ENCODE peak calls at places on chromosomes 5 and 9, in five cellular contexts. B is HepG2, O is HL-60, H is GM23338, S is prostate gland. K is an unnamed sample.
A peak's percentile ranks its signal among the peaks of the same experiment; 100 is the strongest.

GRCh38 chr5:38672059-38672791 is 115.8 kb upstream of the LIFR start:
- DNase-seq in B (peak; percentile 64), O (no peak), H (no peak), S (no peak), K (no peak)

GRCh38 chr5:135810188-135810943 is 24.1 kb upstream of the SLC25A48 start:
- DNase-seq in B (no peak), O (no peak), H (no peak), S (no peak), K (no peak)

GRCh38 chr9:133468374-133468773 is 8.6 kb downstream of the CACFD1 start:
- DNase-seq in B (no peak), O (no peak), H (no peak), S (no peak), K (no peak)

GRCh38 chr5:170865622-170866021 is 3.8 kb downstream of the RANBP17 start:
- DNase-seq in B (no peak), O (no peak), H (no peak), S (no peak), K (no peak)

GRCh38 chr9:9747787-9748186 is 865.0 kb downstream of the PTPRD start:
- DNase-seq in B (no peak), O (no peak), H (no peak), S (no peak), K (no peak)

GRCh38 chr5:115424446-115424845 is 120.1 kb downstream of the FEM1C start:
- DNase-seq in B (no peak), O (no peak), H (no peak), S (no peak), K (no peak)

GRCh38 chr5:95959051-95959963 is 2.3 kb downstream of the ELL2 start:
- DNase-seq in B (peak; percentile 73), O (no peak), H (peak; percentile 27), S (no peak), K (no peak)

GRCh38 chr5:5370375-5370774 is 52.1 kb upstream of the ICE1 start:
- DNase-seq in B (no peak), O (no peak), H (no peak), S (no peak), K (no peak)

GRCh38 chr9:92668746-92669526 is 995 bp downstream of the IPPK start:
- DNase-seq in B (peak; percentile 43), O (peak; percentile 26), H (peak; percentile 46), S (no peak), K (peak; percentile 82)

GRCh38 chr9:136244116-136244775 is 1.4 kb downstream of the QSOX2 start:
- DNase-seq in B (peak; percentile 84), O (peak; percentile 44), H (no peak), S (no peak), K (no peak)

GRCh38 chr5:102453716-102454115 is 45.1 kb downstream of the SLCO6A1 start:
- DNase-seq in B (no peak), O (no peak), H (no peak), S (no peak), K (no peak)

GRCh38 chr9:71766663-71767062 is 1.6 kb downstream of the CEMIP2 start:
- DNase-seq in B (peak; percentile 87), O (no peak), H (no peak), S (no peak), K (no peak)

GRCh38 chr9:29439961-29440360 is 1866.7 kb upstream of the C9orf72 start:
- DNase-seq in B (no peak), O (no peak), H (no peak), S (no peak), K (no peak)

GRCh38 chr5:158658439-158659230 is 441.1 kb downstream of the EBF1 start:
- DNase-seq in B (no peak), O (no peak), H (peak; percentile 72), S (no peak), K (no peak)

GRCh38 chr5:87400305-87400899 is 12.3 kb downstream of the CCNH start:
- DNase-seq in B (peak; percentile 13), O (no peak), H (peak; percentile 55), S (no peak), K (no peak)

GRCh38 chr9:108515856-108516255 is 339.9 kb downstream of the ACTL7B start:
- DNase-seq in B (no peak), O (no peak), H (peak; percentile 24), S (no peak), K (no peak)

GRCh38 chr9:37414503-37414943 is 8.0 kb upstream of the GRHPR start:
- DNase-seq in B (no peak), O (no peak), H (no peak), S (no peak), K (no peak)

GRCh38 chr9:97636903-97637302 is 3.3 kb downstream of the NCBP1 start:
- DNase-seq in B (no peak), O (peak; percentile 30), H (no peak), S (no peak), K (no peak)

GRCh38 chr9:128340691-128341434 is 536 bp downstream of the SLC27A4 start:
- DNase-seq in B (peak; percentile 11), O (peak; percentile 10), H (peak; percentile 48), S (no peak), K (peak; percentile 74)

GRCh38 chr5:89120719-89121118 is 237.7 kb upstream of the MEF2C start:
- DNase-seq in B (no peak), O (peak; percentile 58), H (no peak), S (no peak), K (no peak)

GRCh38 chr5:139517683-139518564 is 35.4 kb upstream of the STING1 start:
- DNase-seq in B (peak; percentile 80), O (peak; percentile 68), H (peak; percentile 95), S (peak; percentile 91), K (peak; percentile 93)

GRCh38 chr9:115018547-115019435 is 88.4 kb upstream of the TNFSF8 start:
- DNase-seq in B (no peak), O (no peak), H (no peak), S (peak; percentile 33), K (no peak)

GRCh38 chr5:136246122-136246521 is 53.2 kb upstream of the SMIM32 start:
- DNase-seq in B (no peak), O (no peak), H (no peak), S (no peak), K (no peak)

GRCh38 chr9:7491641-7492040 is 307.9 kb downstream of the DMAC1 start:
- DNase-seq in B (no peak), O (no peak), H (no peak), S (no peak), K (no peak)

GRCh38 chr9:23751614-23752013 is 74.4 kb downstream of the ELAVL2 start:
- DNase-seq in B (no peak), O (no peak), H (no peak), S (no peak), K (no peak)

DNA sequence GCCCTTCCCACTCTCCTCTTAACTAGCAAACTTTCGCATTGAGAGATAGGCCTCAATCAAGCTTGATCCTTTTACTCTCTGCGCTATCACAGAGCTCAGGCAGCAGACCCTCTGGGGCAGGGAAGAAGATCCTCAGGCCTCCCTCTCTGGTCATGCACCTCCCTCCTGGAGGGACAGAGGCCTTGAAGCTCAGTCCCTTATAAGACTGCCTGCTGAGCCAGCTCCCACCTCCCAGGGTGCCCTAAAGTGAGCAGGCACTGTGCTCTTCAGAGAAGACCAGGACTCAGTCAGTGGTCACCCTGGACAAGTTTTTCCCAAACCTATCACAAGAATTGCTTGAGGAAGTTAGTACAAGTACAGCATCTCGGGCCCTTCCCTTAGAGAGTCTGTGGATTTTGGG is 29.9 kb downstream of the B4GALT1 start:
- DNase-seq in B (no peak), O (no peak), H (no peak), S (no peak), K (peak; percentile 29)
- H3K27ac ChIP-seq in B (no peak overlapping the region), O (no peak overlapping the region), H (no peak overlapping the region), S (no peak overlapping the region), K (no peak overlapping the region)

DNA sequence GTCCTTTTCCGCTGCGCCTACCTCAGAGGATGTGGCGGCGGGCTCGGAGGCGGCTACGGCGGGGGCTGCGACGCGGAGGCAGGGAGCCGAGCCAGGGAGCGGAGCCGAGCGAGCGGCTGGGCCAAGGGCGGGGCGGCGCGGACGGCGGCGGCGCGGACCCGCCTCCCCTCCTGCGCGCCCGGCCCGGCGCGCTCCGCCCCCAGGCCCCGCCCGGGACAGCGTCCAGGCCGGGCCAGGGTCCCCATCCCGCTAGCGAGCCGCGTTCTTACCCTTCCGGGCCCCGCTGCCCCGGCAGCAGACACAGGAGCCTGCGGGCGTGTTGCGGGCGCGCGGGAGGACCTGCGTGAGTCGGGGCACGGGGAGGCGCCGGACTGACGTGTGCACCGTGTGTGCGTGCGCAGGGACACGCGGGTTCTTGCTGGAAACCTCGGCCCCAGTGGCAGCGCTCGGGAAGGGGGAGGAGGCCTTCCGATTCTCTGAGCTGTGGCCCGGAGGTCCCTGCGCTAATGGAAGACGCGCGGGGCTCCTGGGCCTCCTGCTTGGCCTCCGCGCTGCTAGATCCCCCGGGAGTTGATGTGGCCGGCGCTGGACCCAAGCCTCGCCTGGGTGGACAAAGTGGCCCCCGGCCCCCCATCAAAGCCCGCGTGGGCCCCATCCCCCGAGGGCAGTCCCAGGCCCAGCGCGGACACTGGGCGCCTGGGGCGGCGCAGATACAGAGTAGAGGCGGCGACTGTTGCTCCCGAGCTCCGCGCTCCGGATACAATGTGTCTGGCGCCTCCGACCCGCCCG is at the start of gene VDAC1:
- DNase-seq in B (no peak), O (peak; percentile 64), H (peak; percentile 86), S (peak; percentile 69), K (peak; percentile 87)
- TF ChIP-seq POLR2AphosphoS5 in B (peak; percentile 83), O (no peak), H (peak; percentile 96), S (peak; percentile 44), K (no peak)

DNA sequence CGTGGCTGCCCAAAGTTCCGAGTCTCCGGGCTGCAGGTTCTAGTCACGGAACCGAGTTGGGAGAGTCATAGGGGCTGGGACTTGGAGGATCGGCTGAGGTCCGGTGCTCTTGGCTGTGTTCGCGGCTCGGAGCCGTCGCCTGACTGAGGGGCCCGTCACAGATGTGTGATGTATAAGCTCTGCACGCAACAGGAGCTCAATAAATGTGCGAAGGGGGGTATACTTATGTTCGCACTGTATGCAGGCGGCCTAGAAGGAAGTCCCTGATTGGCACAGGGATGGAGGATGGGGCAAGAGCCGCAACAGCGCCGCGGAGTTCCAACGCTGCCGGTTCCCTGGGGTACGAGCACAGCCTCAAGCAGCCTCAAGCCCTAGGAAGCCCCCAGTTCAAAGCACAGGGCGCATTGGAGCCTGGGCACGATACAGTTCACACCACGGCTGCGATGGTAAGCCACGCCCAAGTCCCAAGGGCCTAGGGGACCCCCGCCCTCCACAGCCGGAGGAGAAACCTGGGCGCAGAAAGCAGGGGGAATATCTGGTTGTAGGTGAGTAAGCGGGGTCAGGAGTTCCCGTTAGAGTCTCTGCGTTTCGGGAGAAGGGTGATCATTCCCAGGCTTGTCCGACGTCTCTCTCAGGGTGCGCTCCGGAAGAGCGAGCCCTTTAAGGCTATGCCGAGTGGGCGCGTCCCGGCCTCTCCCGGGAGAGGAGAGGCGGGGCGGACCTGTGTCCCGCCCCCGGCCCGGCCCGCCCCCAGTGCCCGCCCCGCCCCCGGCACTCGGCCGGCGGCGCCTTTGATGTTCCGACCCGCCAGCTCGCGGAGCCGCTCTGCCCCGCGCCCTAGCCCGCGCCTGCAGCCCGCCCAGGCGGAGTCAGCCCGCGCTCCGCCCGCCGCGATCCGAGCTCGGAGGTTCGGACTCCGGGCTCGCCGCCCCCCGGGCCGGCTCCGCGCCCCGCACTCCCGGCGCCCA is at the start of gene TCF7:
- DNase-seq in B (peak; percentile 68), O (peak; percentile 11), H (peak; percentile 92), S (peak; percentile 74), K (peak; percentile 81)
- H3K27ac ChIP-seq in B (no peak within 1 kb of the TSS), O (no peak within 1 kb of the TSS), H (peak within 1 kb of the TSS; percentile 66), S (peak within 1 kb of the TSS; percentile 33), K (no peak within 1 kb of the TSS)

DNA sequence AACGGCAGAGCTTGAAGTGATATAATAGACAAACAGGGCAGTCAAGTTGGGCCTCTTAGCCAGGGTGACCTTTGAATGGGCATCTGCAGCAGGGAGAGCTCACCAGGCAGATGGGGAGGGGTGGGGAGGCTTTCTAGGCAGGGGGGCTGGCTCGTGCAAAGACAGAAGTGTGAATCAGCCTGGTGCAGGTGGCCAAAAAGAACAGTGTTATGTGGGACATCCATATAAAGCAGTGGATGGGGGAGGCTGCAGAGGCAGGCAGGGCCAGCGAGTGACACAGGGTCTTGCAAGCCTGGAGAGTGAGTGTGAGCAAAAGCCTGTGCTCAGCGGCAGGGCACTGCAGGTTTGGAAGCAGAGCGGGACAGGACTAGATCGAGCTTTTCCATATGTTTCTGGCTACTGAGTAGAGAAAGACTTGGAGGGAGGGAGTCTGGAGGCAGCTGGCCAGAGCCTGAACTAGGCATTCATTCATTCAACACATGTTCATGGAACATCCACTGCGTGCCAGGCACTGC is 14.2 kb upstream of the TTLL11 start:
- DNase-seq in B (no peak), O (no peak), H (no peak), S (no peak), K (no peak)
- TF ChIP-seq POLR2AphosphoS5 in B (no peak), O (no peak), H (no peak), S (no peak), K (no peak)